ENCODE peak calls at places on chromosomes 16 and 17, in six cellular contexts. One of them, this sample, is unnamed.

GRCh38 chr16:89442990-89443726 is 47.2 kb downstream of the ANKRD11 start:
- ATAC-seq in A549: peak; percentile 80
- ATAC-seq in upper lobe of left lung: peak; percentile 69
- ATAC-seq in K562: peak; percentile 55
- ATAC-seq in HepG2: peak; percentile 77
- ATAC-seq in GM12878: no peak
- ATAC-seq in this sample: peak; percentile 75

GRCh38 chr16:29862383-29862883 is 593 bp downstream of the CDIPT start:
- ATAC-seq in A549: peak; percentile 34
- ATAC-seq in upper lobe of left lung: no peak
- ATAC-seq in K562: peak; percentile 33
- ATAC-seq in HepG2: peak; percentile 10
- ATAC-seq in GM12878: peak; percentile 24
- ATAC-seq in this sample: no peak

GRCh38 chr16:54417384-54417783 is 130.8 kb upstream of the IRX3 start:
- ATAC-seq in A549: no peak
- ATAC-seq in upper lobe of left lung: no peak
- ATAC-seq in K562: no peak
- ATAC-seq in HepG2: no peak
- ATAC-seq in GM12878: no peak
- ATAC-seq in this sample: no peak

GRCh38 chr17:48997103-48997826 is at the start of gene IGF2BP1:
- ATAC-seq in A549: peak; percentile 58
- ATAC-seq in upper lobe of left lung: peak; percentile 36
- ATAC-seq in K562: peak; percentile 30
- ATAC-seq in HepG2: peak; percentile 39
- ATAC-seq in GM12878: peak; percentile 54
- ATAC-seq in this sample: no peak

GRCh38 chr17:41529491-41529915 is 1.4 kb upstream of the KRT19 start:
- ATAC-seq in A549: no peak
- ATAC-seq in upper lobe of left lung: no peak
- ATAC-seq in K562: peak; percentile 1
- ATAC-seq in HepG2: no peak
- ATAC-seq in GM12878: no peak
- ATAC-seq in this sample: no peak

GRCh38 chr16:9677301-9677653 is 505.0 kb downstream of the GRIN2A start:
- ATAC-seq in A549: no peak
- ATAC-seq in upper lobe of left lung: no peak
- ATAC-seq in K562: no peak
- ATAC-seq in HepG2: no peak
- ATAC-seq in GM12878: no peak
- ATAC-seq in this sample: no peak

GRCh38 chr16:23670137-23670776 is 8.4 kb upstream of the PLK1 start:
- ATAC-seq in A549: no peak
- ATAC-seq in upper lobe of left lung: no peak
- ATAC-seq in K562: no peak
- ATAC-seq in HepG2: no peak
- ATAC-seq in GM12878: peak; percentile 99
- ATAC-seq in this sample: no peak

GRCh38 chr16:67481561-67482259 is 753 bp upstream of the ATP6V0D1 start:
- ATAC-seq in A549: peak; percentile 14
- ATAC-seq in upper lobe of left lung: peak; percentile 3
- ATAC-seq in K562: peak; percentile 21
- ATAC-seq in HepG2: peak; percentile 6
- ATAC-seq in GM12878: peak; percentile 43
- ATAC-seq in this sample: peak; percentile 7

GRCh38 chr16:48904333-48904732 is 294.4 kb upstream of the N4BP1 start:
- ATAC-seq in A549: no peak
- ATAC-seq in upper lobe of left lung: no peak
- ATAC-seq in K562: no peak
- ATAC-seq in HepG2: no peak
- ATAC-seq in GM12878: no peak
- ATAC-seq in this sample: no peak

GRCh38 chr16:27498020-27498419 is 51.7 kb downstream of the GTF3C1 start:
- ATAC-seq in A549: no peak
- ATAC-seq in upper lobe of left lung: no peak
- ATAC-seq in K562: no peak
- ATAC-seq in HepG2: no peak
- ATAC-seq in GM12878: no peak
- ATAC-seq in this sample: no peak

GRCh38 chr16:53257001-53257400 is 177.3 kb upstream of the RBL2 start:
- ATAC-seq in A549: no peak
- ATAC-seq in upper lobe of left lung: no peak
- ATAC-seq in K562: no peak
- ATAC-seq in HepG2: no peak
- ATAC-seq in GM12878: no peak
- ATAC-seq in this sample: no peak

GRCh38 chr17:70314506-70314905 is 145.2 kb downstream of the KCNJ2 start:
- ATAC-seq in A549: no peak
- ATAC-seq in upper lobe of left lung: peak; percentile 53
- ATAC-seq in K562: no peak
- ATAC-seq in HepG2: no peak
- ATAC-seq in GM12878: peak; percentile 59
- ATAC-seq in this sample: no peak

GRCh38 chr17:39636587-39636926 is 387 bp upstream of the STARD3 start:
- ATAC-seq in A549: peak; percentile 11
- ATAC-seq in upper lobe of left lung: peak; percentile 2
- ATAC-seq in K562: peak; percentile 12
- ATAC-seq in HepG2: no peak
- ATAC-seq in GM12878: peak; percentile 19
- ATAC-seq in this sample: peak; percentile 3

GRCh38 chr17:70820276-70820675 is 650.9 kb downstream of the KCNJ2 start:
- ATAC-seq in A549: no peak
- ATAC-seq in upper lobe of left lung: no peak
- ATAC-seq in K562: no peak
- ATAC-seq in HepG2: no peak
- ATAC-seq in GM12878: no peak
- ATAC-seq in this sample: no peak

GRCh38 chr17:68820825-68821481 is 134.2 kb downstream of the ABCA8 start:
- ATAC-seq in A549: no peak
- ATAC-seq in upper lobe of left lung: no peak
- ATAC-seq in K562: no peak
- ATAC-seq in HepG2: peak; percentile 82
- ATAC-seq in GM12878: no peak
- ATAC-seq in this sample: no peak

GRCh38 chr16:50273888-50274770 is 7.8 kb downstream of the ADCY7 start:
- ATAC-seq in A549: no peak
- ATAC-seq in upper lobe of left lung: peak; percentile 62
- ATAC-seq in K562: peak; percentile 59
- ATAC-seq in HepG2: no peak
- ATAC-seq in GM12878: peak; percentile 80
- ATAC-seq in this sample: no peak

GRCh38 chr16:74169687-74170522 is 126.7 kb upstream of the PSMD7 start:
- ATAC-seq in A549: peak; percentile 23
- ATAC-seq in upper lobe of left lung: peak; percentile 53
- ATAC-seq in K562: no peak
- ATAC-seq in HepG2: no peak
- ATAC-seq in GM12878: peak; percentile 41
- ATAC-seq in this sample: no peak

GRCh38 chr17:20930065-20930760 is 112.6 kb downstream of the USP22 start:
- ATAC-seq in A549: no peak
- ATAC-seq in upper lobe of left lung: no peak
- ATAC-seq in K562: no peak
- ATAC-seq in HepG2: no peak
- ATAC-seq in GM12878: no peak
- ATAC-seq in this sample: no peak

GRCh38 chr17:20938244-20938643 is 104.6 kb downstream of the USP22 start:
- ATAC-seq in A549: no peak
- ATAC-seq in upper lobe of left lung: no peak
- ATAC-seq in K562: no peak
- ATAC-seq in HepG2: no peak
- ATAC-seq in GM12878: no peak
- ATAC-seq in this sample: no peak

GRCh38 chr17:20935740-20936139 is 107.1 kb downstream of the USP22 start:
- ATAC-seq in A549: peak; percentile 64
- ATAC-seq in upper lobe of left lung: peak; percentile 60
- ATAC-seq in K562: peak; percentile 26
- ATAC-seq in HepG2: no peak
- ATAC-seq in GM12878: no peak
- ATAC-seq in this sample: peak; percentile 39

GRCh38 chr17:20934288-20934687 is 108.5 kb downstream of the USP22 start:
- ATAC-seq in A549: no peak
- ATAC-seq in upper lobe of left lung: no peak
- ATAC-seq in K562: peak; percentile 33
- ATAC-seq in HepG2: no peak
- ATAC-seq in GM12878: no peak
- ATAC-seq in this sample: no peak
- TF ChIP-seq EP300 in A549: no peak
- TF ChIP-seq EP300 in upper lobe of left lung: no peak
- TF ChIP-seq EP300 in K562: peak; percentile 32
- TF ChIP-seq EP300 in HepG2: no peak
- TF ChIP-seq EP300 in GM12878: no peak
- TF ChIP-seq EP300 in this sample: no peak

DNA sequence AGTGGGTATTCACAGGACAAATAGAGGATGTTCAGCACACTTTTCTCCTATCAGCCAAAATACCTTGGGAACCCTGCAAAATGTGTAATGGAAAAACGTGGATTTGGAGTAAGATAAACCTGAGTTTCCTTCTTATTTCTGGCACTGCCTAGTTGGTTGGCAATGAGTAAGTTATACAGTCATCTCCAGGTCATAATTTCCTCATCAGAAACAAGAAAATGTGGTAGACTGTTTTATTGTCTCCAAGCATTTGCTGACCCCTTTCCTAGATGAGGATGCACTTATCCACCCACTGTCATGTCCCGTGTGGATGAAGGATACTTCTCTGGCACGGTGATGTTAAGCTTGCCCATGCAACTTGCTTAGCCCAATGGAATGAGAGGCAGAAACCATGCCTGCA is 458.0 kb downstream of the KIF2B start:
- ATAC-seq in A549: no peak
- ATAC-seq in upper lobe of left lung: no peak
- ATAC-seq in K562: no peak
- ATAC-seq in HepG2: no peak
- ATAC-seq in GM12878: no peak
- ATAC-seq in this sample: no peak
- TF ChIP-seq POLR2A in A549: no peak
- TF ChIP-seq POLR2A in upper lobe of left lung: no peak
- TF ChIP-seq POLR2A in K562: no peak
- TF ChIP-seq POLR2A in HepG2: no peak
- TF ChIP-seq POLR2A in GM12878: no peak
- TF ChIP-seq POLR2A in this sample: no peak

DNA sequence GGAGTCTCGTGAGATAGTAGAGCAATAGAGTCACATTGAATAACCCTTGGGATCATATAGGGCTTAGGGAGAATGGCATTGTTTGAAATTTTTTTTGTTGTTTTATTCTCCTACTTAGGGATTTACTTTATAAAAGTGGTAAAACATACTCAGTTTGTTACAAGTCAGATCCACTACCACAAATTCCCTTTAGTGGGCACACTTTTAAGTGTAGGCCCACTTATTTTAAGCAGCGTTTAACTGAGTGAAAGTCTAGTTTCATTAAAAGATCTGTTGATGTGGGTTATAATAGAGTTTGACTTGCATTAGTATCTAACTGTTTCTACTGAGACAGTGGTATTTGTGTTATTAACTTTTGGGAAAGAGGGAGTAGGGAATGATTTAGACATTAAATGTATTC is 49.3 kb downstream of the USP10 start:
- ATAC-seq in A549: no peak
- ATAC-seq in upper lobe of left lung: no peak
- ATAC-seq in K562: no peak
- ATAC-seq in HepG2: no peak
- ATAC-seq in GM12878: no peak
- ATAC-seq in this sample: no peak
- H3K4me1 ChIP-seq in A549: peaks cover 23% of the 10 kb centered on the region
- H3K4me1 ChIP-seq in upper lobe of left lung: peaks cover 23% of the 10 kb centered on the region
- H3K4me1 ChIP-seq in K562: no peaks in the 10 kb centered on the region
- H3K4me1 ChIP-seq in HepG2: peaks cover 5% of the 10 kb centered on the region
- H3K4me1 ChIP-seq in GM12878: peaks cover 44% of the 10 kb centered on the region
- H3K4me1 ChIP-seq in this sample: peaks cover 10% of the 10 kb centered on the region

GRCh38 chr17:15649861-15650391 is 30.4 kb upstream of the FBXW10B start:
- ATAC-seq in A549: no peak
- ATAC-seq in upper lobe of left lung: no peak
- ATAC-seq in K562: no peak
- ATAC-seq in HepG2: no peak
- ATAC-seq in GM12878: no peak
- ATAC-seq in this sample: no peak
- TF ChIP-seq EP300 in A549: no peak
- TF ChIP-seq EP300 in upper lobe of left lung: peak; percentile 81
- TF ChIP-seq EP300 in K562: no peak
- TF ChIP-seq EP300 in HepG2: no peak
- TF ChIP-seq EP300 in GM12878: no peak
- TF ChIP-seq EP300 in this sample: no peak

GRCh38 chr17:82450357-82451106 is at the start of gene CYBC1:
- ATAC-seq in A549: peak; percentile 92
- ATAC-seq in upper lobe of left lung: peak; percentile 98
- ATAC-seq in K562: peak; percentile 94
- ATAC-seq in HepG2: peak; percentile 89
- ATAC-seq in GM12878: peak; percentile 79
- ATAC-seq in this sample: peak; percentile 94
- TF ChIP-seq POLR2A in A549: peak; percentile 88
- TF ChIP-seq POLR2A in upper lobe of left lung: peak; percentile 63
- TF ChIP-seq POLR2A in K562: peak; percentile 83
- TF ChIP-seq POLR2A in HepG2: peak; percentile 93
- TF ChIP-seq POLR2A in GM12878: peak; percentile 98
- TF ChIP-seq POLR2A in this sample: peak; percentile 61

GRCh38 chr17:83101805-83102480 is 22.5 kb downstream of the METRNL start:
- ATAC-seq in A549: peak; percentile 7
- ATAC-seq in upper lobe of left lung: peak; percentile 20
- ATAC-seq in K562: no peak
- ATAC-seq in HepG2: no peak
- ATAC-seq in GM12878: no peak
- ATAC-seq in this sample: peak; percentile 14

GRCh38 chr17:83104577-83105505 is 25.4 kb downstream of the METRNL start:
- ATAC-seq in A549: peak; percentile 4
- ATAC-seq in upper lobe of left lung: no peak
- ATAC-seq in K562: peak; percentile 34
- ATAC-seq in HepG2: peak; percentile 16
- ATAC-seq in GM12878: no peak
- ATAC-seq in this sample: no peak

GRCh38 chr17:83103200-83103937 is 24.0 kb downstream of the METRNL start:
- ATAC-seq in A549: peak; percentile 13
- ATAC-seq in upper lobe of left lung: no peak
- ATAC-seq in K562: peak; percentile 80
- ATAC-seq in HepG2: no peak
- ATAC-seq in GM12878: no peak
- ATAC-seq in this sample: no peak

GRCh38 chr17:83105512-83105911 is 26.1 kb downstream of the METRNL start:
- ATAC-seq in A549: no peak
- ATAC-seq in upper lobe of left lung: no peak
- ATAC-seq in K562: no peak
- ATAC-seq in HepG2: no peak
- ATAC-seq in GM12878: no peak
- ATAC-seq in this sample: no peak

DNA sequence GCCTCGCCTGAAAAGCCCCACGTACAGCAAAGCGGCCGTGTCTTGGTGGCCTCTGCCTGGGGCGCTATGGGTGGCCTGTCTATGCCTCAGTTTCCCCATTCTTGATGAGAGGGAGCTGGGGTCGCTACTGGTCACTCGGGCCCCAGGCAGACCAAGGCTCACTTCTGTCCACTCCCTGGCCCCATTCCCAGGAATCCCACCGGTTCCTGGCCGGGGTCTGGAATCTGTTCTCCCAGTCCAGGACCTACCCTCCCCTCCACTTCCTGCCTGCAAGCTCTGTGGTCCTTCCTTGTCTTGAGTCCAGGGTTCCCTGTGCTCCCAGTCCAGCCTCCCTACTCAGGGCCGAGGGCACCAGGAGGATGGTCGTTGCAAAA is 24.5 kb downstream of the METRNL start:
- ATAC-seq in A549: no peak
- ATAC-seq in upper lobe of left lung: no peak
- ATAC-seq in K562: no peak
- ATAC-seq in HepG2: no peak
- ATAC-seq in GM12878: no peak
- ATAC-seq in this sample: no peak
- H3K4me1 ChIP-seq in A549: peaks cover 10% of the 10 kb centered on the region
- H3K4me1 ChIP-seq in upper lobe of left lung: peaks cover 32% of the 10 kb centered on the region
- H3K4me1 ChIP-seq in K562: peaks cover 61% of the 10 kb centered on the region
- H3K4me1 ChIP-seq in HepG2: peaks cover 12% of the 10 kb centered on the region
- H3K4me1 ChIP-seq in GM12878: no peaks in the 10 kb centered on the region
- H3K4me1 ChIP-seq in this sample: peaks cover 29% of the 10 kb centered on the region